ENCODE peak calls at places on chromosomes 13 and 19, in six cellular contexts. One of them, this sample, is unnamed.

GRCh38 chr13:24923305-24923640 is 159.3 kb downstream of the RNF17 start:
- DNase-seq in NCI-H2081: no peak
- DNase-seq in anterior cingulate cortex: no peak
- DNase-seq in omental fat pad: no peak
- DNase-seq in GM19239: peak; percentile 39
- DNase-seq in AG09309: peak; percentile 55
- DNase-seq in this sample: peak; percentile 44

GRCh38 chr19:28869459-28869858 is 343.5 kb downstream of the UQCRFS1 start:
- DNase-seq in omental fat pad: no peak
- DNase-seq in NCI-H2081: no peak
- DNase-seq in AG09309: no peak
- DNase-seq in GM19239: no peak
- DNase-seq in anterior cingulate cortex: no peak
- DNase-seq in this sample: no peak

GRCh38 chr19:35260694-35261304 is 8.0 kb upstream of the USF2 start:
- DNase-seq in GM19239: no peak
- DNase-seq in omental fat pad: no peak
- DNase-seq in AG09309: no peak
- DNase-seq in anterior cingulate cortex: no peak
- DNase-seq in NCI-H2081: no peak
- DNase-seq in this sample: no peak

GRCh38 chr13:87570669-87571068 is 100.5 kb upstream of the SLITRK5 start:
- DNase-seq in omental fat pad: no peak
- DNase-seq in GM19239: no peak
- DNase-seq in anterior cingulate cortex: no peak
- DNase-seq in AG09309: no peak
- DNase-seq in NCI-H2081: no peak
- DNase-seq in this sample: no peak

GRCh38 chr19:6061420-6062130 is 48.7 kb downstream of the RFX2 start:
- DNase-seq in anterior cingulate cortex: no peak
- DNase-seq in GM19239: no peak
- DNase-seq in NCI-H2081: no peak
- DNase-seq in omental fat pad: peak; percentile 23
- DNase-seq in AG09309: no peak
- DNase-seq in this sample: no peak

GRCh38 chr13:113118328-113119021 is 4.1 kb upstream of the F10 start:
- DNase-seq in NCI-H2081: no peak
- DNase-seq in AG09309: no peak
- DNase-seq in omental fat pad: no peak
- DNase-seq in anterior cingulate cortex: no peak
- DNase-seq in GM19239: no peak
- DNase-seq in this sample: no peak

GRCh38 chr19:17076539-17076919 is 952 bp downstream of the MYO9B start:
- DNase-seq in omental fat pad: no peak
- DNase-seq in anterior cingulate cortex: no peak
- DNase-seq in AG09309: no peak
- DNase-seq in NCI-H2081: no peak
- DNase-seq in GM19239: peak; percentile 26
- DNase-seq in this sample: no peak

GRCh38 chr19:56622374-56622773 is 20.6 kb upstream of the SMIM17 start:
- DNase-seq in GM19239: no peak
- DNase-seq in NCI-H2081: no peak
- DNase-seq in anterior cingulate cortex: no peak
- DNase-seq in AG09309: no peak
- DNase-seq in omental fat pad: no peak
- DNase-seq in this sample: no peak

GRCh38 chr19:56994251-56995017 is 125.4 kb upstream of the USP29 start:
- DNase-seq in AG09309: no peak
- DNase-seq in NCI-H2081: no peak
- DNase-seq in anterior cingulate cortex: no peak
- DNase-seq in GM19239: no peak
- DNase-seq in omental fat pad: no peak
- DNase-seq in this sample: no peak

GRCh38 chr19:10998045-10998533 is 37.3 kb downstream of the SMARCA4 start:
- DNase-seq in AG09309: no peak
- DNase-seq in anterior cingulate cortex: no peak
- DNase-seq in GM19239: no peak
- DNase-seq in omental fat pad: no peak
- DNase-seq in NCI-H2081: peak; percentile 10
- DNase-seq in this sample: no peak

GRCh38 chr13:45542878-45543277 is 72.7 kb downstream of the ERICH6B start:
- DNase-seq in AG09309: no peak
- DNase-seq in GM19239: no peak
- DNase-seq in omental fat pad: no peak
- DNase-seq in NCI-H2081: no peak
- DNase-seq in anterior cingulate cortex: no peak
- DNase-seq in this sample: no peak

GRCh38 chr13:33081666-33082065 is 65.4 kb downstream of the KL start:
- DNase-seq in NCI-H2081: no peak
- DNase-seq in GM19239: no peak
- DNase-seq in AG09309: no peak
- DNase-seq in omental fat pad: no peak
- DNase-seq in anterior cingulate cortex: no peak
- DNase-seq in this sample: no peak

GRCh38 chr19:48537541-48537940 is 14.4 kb upstream of the SULT2B1 start:
- DNase-seq in anterior cingulate cortex: no peak
- DNase-seq in NCI-H2081: no peak
- DNase-seq in AG09309: no peak
- DNase-seq in omental fat pad: no peak
- DNase-seq in GM19239: no peak
- DNase-seq in this sample: no peak

GRCh38 chr13:95181586-95181985 is 119.7 kb downstream of the ABCC4 start:
- DNase-seq in omental fat pad: no peak
- DNase-seq in GM19239: peak; percentile 12
- DNase-seq in NCI-H2081: no peak
- DNase-seq in AG09309: no peak
- DNase-seq in anterior cingulate cortex: no peak
- DNase-seq in this sample: no peak

GRCh38 chr13:36193151-36193855 is 21.1 kb downstream of the SOHLH2 start:
- DNase-seq in NCI-H2081: peak; percentile 93
- DNase-seq in GM19239: no peak
- DNase-seq in omental fat pad: no peak
- DNase-seq in anterior cingulate cortex: no peak
- DNase-seq in AG09309: peak; percentile 8
- DNase-seq in this sample: peak; percentile 20

GRCh38 chr13:78881054-78881453 is 222.1 kb upstream of the OBI1 start:
- DNase-seq in omental fat pad: no peak
- DNase-seq in anterior cingulate cortex: no peak
- DNase-seq in GM19239: no peak
- DNase-seq in NCI-H2081: peak; percentile 77
- DNase-seq in AG09309: no peak
- DNase-seq in this sample: no peak

GRCh38 chr19:12872941-12873890 is 8.0 kb downstream of the DNASE2 start:
- DNase-seq in anterior cingulate cortex: no peak
- DNase-seq in omental fat pad: peak; percentile 34
- DNase-seq in AG09309: no peak
- DNase-seq in NCI-H2081: no peak
- DNase-seq in GM19239: no peak
- DNase-seq in this sample: peak; percentile 22

GRCh38 chr19:41882568-41883462 is at the start of gene ARHGEF1:
- DNase-seq in anterior cingulate cortex: peak; percentile 6
- DNase-seq in GM19239: no peak
- DNase-seq in omental fat pad: no peak
- DNase-seq in NCI-H2081: peak; percentile 39
- DNase-seq in AG09309: no peak
- DNase-seq in this sample: no peak

GRCh38 chr13:110328509-110328908 is 21.4 kb downstream of the COL4A2 start:
- DNase-seq in anterior cingulate cortex: no peak
- DNase-seq in omental fat pad: no peak
- DNase-seq in AG09309: no peak
- DNase-seq in GM19239: no peak
- DNase-seq in NCI-H2081: no peak
- DNase-seq in this sample: no peak

GRCh38 chr19:41175825-41176734 is 16.9 kb upstream of the CYP2S1 start:
- DNase-seq in omental fat pad: peak; percentile 35
- DNase-seq in AG09309: peak; percentile 24
- DNase-seq in anterior cingulate cortex: peak; percentile 3
- DNase-seq in NCI-H2081: no peak
- DNase-seq in GM19239: no peak
- DNase-seq in this sample: peak; percentile 38

GRCh38 chr13:68048802-68049359 is 818.7 kb upstream of the PCDH9 start:
- DNase-seq in anterior cingulate cortex: no peak
- DNase-seq in GM19239: no peak
- DNase-seq in AG09309: no peak
- DNase-seq in NCI-H2081: no peak
- DNase-seq in omental fat pad: no peak
- DNase-seq in this sample: no peak

GRCh38 chr13:101691326-101691725 is 238.9 kb downstream of the ITGBL1 start:
- DNase-seq in anterior cingulate cortex: no peak
- DNase-seq in omental fat pad: no peak
- DNase-seq in AG09309: no peak
- DNase-seq in GM19239: no peak
- DNase-seq in NCI-H2081: peak; percentile 79
- DNase-seq in this sample: no peak

GRCh38 chr19:30664358-30665058 is 292.3 kb downstream of the ZNF536 start:
- DNase-seq in omental fat pad: no peak
- DNase-seq in GM19239: no peak
- DNase-seq in NCI-H2081: no peak
- DNase-seq in AG09309: no peak
- DNase-seq in anterior cingulate cortex: no peak
- DNase-seq in this sample: no peak

GRCh38 chr19:58575183-58576041 is 2.3 kb upstream of the MZF1 start:
- DNase-seq in omental fat pad: peak; percentile 59
- DNase-seq in AG09309: peak; percentile 49
- DNase-seq in NCI-H2081: no peak
- DNase-seq in GM19239: peak; percentile 66
- DNase-seq in anterior cingulate cortex: no peak
- DNase-seq in this sample: peak; percentile 59

GRCh38 chr19:54014920-54015560 is 23.6 kb downstream of the CACNG6 start:
- DNase-seq in AG09309: no peak
- DNase-seq in anterior cingulate cortex: no peak
- DNase-seq in omental fat pad: no peak
- DNase-seq in GM19239: no peak
- DNase-seq in NCI-H2081: no peak
- DNase-seq in this sample: no peak

GRCh38 chr19:49953376-49953775 is 7.6 kb downstream of the SIGLEC11 start:
- DNase-seq in NCI-H2081: no peak
- DNase-seq in anterior cingulate cortex: no peak
- DNase-seq in GM19239: no peak
- DNase-seq in omental fat pad: no peak
- DNase-seq in AG09309: no peak
- DNase-seq in this sample: no peak

GRCh38 chr19:56838680-56838929 is 1.9 kb downstream of the PEG3 start:
- DNase-seq in anterior cingulate cortex: no peak
- DNase-seq in omental fat pad: peak; percentile 77
- DNase-seq in AG09309: no peak
- DNase-seq in GM19239: no peak
- DNase-seq in NCI-H2081: no peak
- DNase-seq in this sample: no peak

GRCh38 chr13:45662122-45662521 is 40.0 kb upstream of the CBY2 start:
- DNase-seq in anterior cingulate cortex: no peak
- DNase-seq in omental fat pad: no peak
- DNase-seq in NCI-H2081: no peak
- DNase-seq in GM19239: no peak
- DNase-seq in AG09309: no peak
- DNase-seq in this sample: no peak

GRCh38 chr13:99408703-99409000 is 92.6 kb upstream of the TM9SF2 start:
- DNase-seq in omental fat pad: no peak
- DNase-seq in anterior cingulate cortex: no peak
- DNase-seq in NCI-H2081: no peak
- DNase-seq in AG09309: no peak
- DNase-seq in GM19239: no peak
- DNase-seq in this sample: no peak

GRCh38 chr13:59447846-59448620 is 715.7 kb downstream of the DIAPH3 start:
- DNase-seq in anterior cingulate cortex: no peak
- DNase-seq in GM19239: no peak
- DNase-seq in omental fat pad: no peak
- DNase-seq in AG09309: no peak
- DNase-seq in NCI-H2081: no peak
- DNase-seq in this sample: peak; percentile 59

GRCh38 chr13:112900691-112901091 is 68.3 kb upstream of the MCF2L start:
- DNase-seq in GM19239: no peak
- DNase-seq in anterior cingulate cortex: no peak
- DNase-seq in omental fat pad: peak; percentile 9
- DNase-seq in AG09309: no peak
- DNase-seq in NCI-H2081: no peak
- DNase-seq in this sample: no peak

GRCh38 chr13:23411220-23411619 is 22.3 kb downstream of the SACS start:
- DNase-seq in omental fat pad: no peak
- DNase-seq in NCI-H2081: no peak
- DNase-seq in AG09309: no peak
- DNase-seq in anterior cingulate cortex: no peak
- DNase-seq in GM19239: no peak
- DNase-seq in this sample: no peak

GRCh38 chr13:31179754-31180153 is 18.1 kb upstream of the HSPH1 start:
- DNase-seq in NCI-H2081: no peak
- DNase-seq in omental fat pad: no peak
- DNase-seq in AG09309: no peak
- DNase-seq in GM19239: no peak
- DNase-seq in anterior cingulate cortex: no peak
- DNase-seq in this sample: no peak

GRCh38 chr19:41325947-41326706 is 16.2 kb downstream of the CCDC97 start:
- DNase-seq in NCI-H2081: peak; percentile 28
- DNase-seq in anterior cingulate cortex: no peak
- DNase-seq in omental fat pad: no peak
- DNase-seq in AG09309: no peak
- DNase-seq in GM19239: peak; percentile 63
- DNase-seq in this sample: peak; percentile 38

GRCh38 chr13:106449096-106449495 is 86.4 kb downstream of the EFNB2 start:
- DNase-seq in omental fat pad: no peak
- DNase-seq in GM19239: no peak
- DNase-seq in anterior cingulate cortex: no peak
- DNase-seq in AG09309: no peak
- DNase-seq in NCI-H2081: no peak
- DNase-seq in this sample: no peak

GRCh38 chr13:36509369-36509768 is 77.1 kb downstream of the CCNA1 start:
- DNase-seq in NCI-H2081: no peak
- DNase-seq in AG09309: no peak
- DNase-seq in anterior cingulate cortex: no peak
- DNase-seq in omental fat pad: no peak
- DNase-seq in GM19239: no peak
- DNase-seq in this sample: no peak

GRCh38 chr19:45419396-45419795 is 4.3 kb downstream of the ERCC1 start:
- DNase-seq in omental fat pad: no peak
- DNase-seq in GM19239: peak; percentile 82
- DNase-seq in NCI-H2081: no peak
- DNase-seq in AG09309: no peak
- DNase-seq in anterior cingulate cortex: no peak
- DNase-seq in this sample: no peak

GRCh38 chr13:50912851-50913250 is 3.3 kb downstream of the RNASEH2B start:
- DNase-seq in anterior cingulate cortex: no peak
- DNase-seq in omental fat pad: no peak
- DNase-seq in NCI-H2081: no peak
- DNase-seq in AG09309: no peak
- DNase-seq in GM19239: no peak
- DNase-seq in this sample: no peak

This sample was measured in BJ.